ENCODE peak calls at places on chromosomes 13 and 19, in four cellular contexts. B is H1, L is IMR-90, R is mesendoderm. C is an unnamed sample. For H3K4me1, the result is how much of the 10 kb centered on the place peaks cover.

GRCh38 chr19:4113398-4114088 is 10.4 kb downstream of the MAP2K2 start:
- DNase-seq in B (no peak), L (no peak), R (no peak), C (no peak)

GRCh38 chr13:51006067-51006800 is 96.6 kb downstream of the RNASEH2B start:
- DNase-seq in B (no peak), L (no peak), R (no peak), C (no peak)

GRCh38 chr19:29690842-29691241 is 24.2 kb downstream of the C19orf12 start:
- DNase-seq in B (peak), L (peak), R (peak), C (no peak)

GRCh38 chr13:113855931-113856715 is 7.8 kb downstream of the GAS6 start:
- DNase-seq in B (peak), L (no peak), R (no peak), C (no peak)

GRCh38 chr13:80297094-80297493 is 43.8 kb downstream of the SPRY2 start:
- DNase-seq in B (peak), L (no peak), R (peak), C (no peak)

GRCh38 chr13:98998831-98999634 is 21.2 kb upstream of the DOCK9 start:
- DNase-seq in B (no peak), L (no peak), R (no peak), C (no peak)

GRCh38 chr13:113411216-113412023 is 41.9 kb downstream of the ADPRHL1 start:
- DNase-seq in B (no peak), L (peak), R (no peak), C (no peak)

GRCh38 chr13:103394670-103395069 is 328.5 kb upstream of the SLC10A2 start:
- DNase-seq in B (no peak), L (no peak), R (no peak), C (no peak)

GRCh38 chr19:27775395-27775794 is 1437.6 kb downstream of the UQCRFS1 start:
- DNase-seq in B (no peak), L (no peak), R (peak), C (no peak)

GRCh38 chr13:51832471-51833152 is 12.4 kb downstream of the TMEM272 start:
- DNase-seq in B (no peak), L (peak), R (peak), C (no peak)

GRCh38 chr19:6925801-6926751 is 38.7 kb downstream of the ADGRE1 start:
- DNase-seq in B (no peak), L (no peak), R (no peak), C (no peak)

GRCh38 chr19:29854033-29854432 is 42.2 kb downstream of the CCNE1 start:
- DNase-seq in B (no peak), L (no peak), R (no peak), C (no peak)

GRCh38 chr13:99197257-99197651 is 3.4 kb upstream of the UBAC2 start:
- DNase-seq in B (no peak), L (no peak), R (no peak), C (no peak)

GRCh38 chr13:44806841-44807240 is 182.4 kb downstream of the NUFIP1 start:
- DNase-seq in B (no peak), L (no peak), R (no peak), C (no peak)

GRCh38 chr13:76462003-76462402 is 424.2 kb downstream of the KCTD12 start:
- DNase-seq in B (no peak), L (peak), R (no peak), C (no peak)

GRCh38 chr19:31013391-31013975 is 335.8 kb downstream of the TSHZ3 start:
- DNase-seq in B (no peak), L (no peak), R (no peak), C (no peak)

DNA sequence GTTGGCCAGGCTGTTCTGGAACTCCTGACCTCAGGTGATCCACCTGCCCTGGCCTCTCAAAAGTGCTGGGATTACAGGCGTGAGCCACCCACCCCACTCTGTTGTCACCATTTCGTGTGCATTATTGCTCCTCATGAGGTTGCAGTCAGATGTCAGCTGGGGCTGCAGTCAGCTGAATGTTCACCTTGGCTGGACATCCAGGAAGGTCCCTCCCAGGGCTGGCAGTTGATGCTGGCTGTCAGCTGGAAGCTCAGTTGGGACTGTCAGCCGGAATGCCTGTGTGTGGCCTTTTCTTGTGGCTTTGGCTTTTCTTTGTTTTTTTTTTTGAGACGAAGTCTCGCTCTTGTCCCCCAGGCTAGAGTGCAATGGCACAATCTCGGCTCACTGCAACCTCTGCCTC is 6.6 kb downstream of the MEGF8 start:
- DNase-seq in B (no peak), L (no peak), R (no peak), C (no peak)
- H2BK15ac ChIP-seq in B (no peak), L (no peak), R (no peak), C (no peak)

DNA sequence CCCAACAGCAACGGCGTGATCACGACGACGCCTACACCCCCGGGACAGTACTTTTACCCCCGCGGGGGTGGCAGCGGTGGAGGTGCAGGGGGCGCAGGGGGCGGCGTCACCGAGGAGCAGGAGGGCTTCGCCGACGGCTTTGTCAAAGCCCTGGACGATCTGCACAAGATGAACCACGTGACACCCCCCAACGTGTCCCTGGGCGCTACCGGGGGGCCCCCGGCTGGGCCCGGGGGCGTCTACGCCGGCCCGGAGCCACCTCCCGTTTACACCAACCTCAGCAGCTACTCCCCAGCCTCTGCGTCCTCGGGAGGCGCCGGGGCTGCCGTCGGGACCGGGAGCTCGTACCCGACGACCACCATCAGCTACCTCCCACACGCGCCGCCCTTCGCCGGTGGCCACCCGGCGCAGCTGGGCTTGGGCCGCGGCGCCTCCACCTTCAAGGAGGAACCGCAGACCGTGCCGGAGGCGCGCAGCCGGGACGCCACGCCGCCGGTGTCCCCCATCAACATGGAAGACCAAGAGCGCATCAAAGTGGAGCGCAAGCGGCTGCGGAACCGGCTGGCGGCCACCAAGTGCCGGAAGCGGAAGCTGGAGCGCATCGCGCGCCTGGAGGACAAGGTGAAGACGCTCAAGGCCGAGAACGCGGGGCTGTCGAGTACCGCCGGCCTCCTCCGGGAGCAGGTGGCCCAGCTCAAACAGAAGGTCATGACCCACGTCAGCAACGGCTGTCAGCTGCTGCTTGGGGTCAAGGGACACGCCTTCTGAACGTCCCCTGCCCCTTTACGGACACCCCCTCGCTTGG is 964 bp downstream of the JUNB start:
- DNase-seq in B (peak), L (peak), R (peak), C (no peak)
- H2AK5ac ChIP-seq in B (no peak), L (peak), R (no peak), C (peak)

GRCh38 chr19:10317045-10317856 is 1.4 kb upstream of the FDX2 start:
- DNase-seq in B (no peak), L (no peak), R (no peak), C (no peak)

GRCh38 chr19:10317857-10318462 is 2.1 kb upstream of the FDX2 start:
- DNase-seq in B (no peak), L (no peak), R (no peak), C (no peak)

GRCh38 chr19:10316229-10317044 is 622 bp upstream of the FDX2 start:
- DNase-seq in B (no peak), L (no peak), R (no peak), C (no peak)

GRCh38 chr19:10318807-10319426 is 3.1 kb upstream of the FDX2 start:
- DNase-seq in B (no peak), L (no peak), R (no peak), C (no peak)

GRCh38 chr19:10315335-10316214 is at the start of gene FDX2:
- DNase-seq in B (peak), L (peak), R (peak), C (peak)
- H3K4me1 ChIP-seq in B (under half), L (under half), R (under half), C (under half)

DNA sequence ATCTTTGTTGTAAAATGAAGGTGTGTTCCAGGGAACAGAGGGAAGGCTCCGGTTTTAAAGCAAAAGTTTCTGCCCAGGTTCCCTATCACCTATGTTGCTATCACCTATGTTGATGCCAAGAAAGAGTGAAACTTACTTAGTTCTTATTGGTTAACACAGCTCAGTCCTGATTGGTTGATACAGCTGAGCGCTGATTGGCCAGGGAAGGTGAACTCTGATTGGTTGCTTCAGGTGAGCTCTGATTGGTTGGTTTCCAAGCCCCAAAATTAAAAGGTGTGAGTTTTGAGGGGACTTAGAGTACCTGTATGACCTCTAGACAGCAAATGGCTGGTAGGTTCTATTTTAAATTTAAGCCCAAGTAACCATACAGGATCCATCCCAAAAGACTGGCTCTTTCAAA is 42.2 kb downstream of the FPR3 start:
- DNase-seq in B (no peak), L (no peak), R (no peak), C (no peak)
- H2BK15ac ChIP-seq in B (no peak), L (no peak), R (no peak), C (no peak)

GRCh38 chr19:16828990-16829821 is at the start of gene SIN3B:
- DNase-seq in B (peak), L (peak), R (peak), C (peak)
- H2AK5ac ChIP-seq in B (no peak), L (peak), R (no peak), C (no peak)

C was measured in neuronal stem cell.